ENCODE peak calls at places on chromosomes 16 and 17, in nine cellular contexts. J is brain microvascular endothelial cell, Y is HCT116, B is psoas muscle, Z is foreskin fibroblast, D is heart right ventricle, O is mucosa of descending colon, N is colonic mucosa, V is cardiac fibroblast. A is an unnamed sample.
A peak's percentile ranks its signal among the peaks of the same experiment; 100 is the strongest.

GRCh38 chr16:11341371-11341770 is 3.9 kb upstream of the RMI2 start:
- DNase-seq in J (no peak), Y (no peak), B (no peak), Z (no peak), D (no peak), O (peak; percentile 14), N (no peak), V (no peak), A (no peak)

GRCh38 chr17:49646391-49647255 is 31.3 kb downstream of the SPOP start:
- DNase-seq in J (peak; percentile 83), Y (peak; percentile 68), B (peak; percentile 78), Z (peak; percentile 83), D (no peak), O (no peak), N (no peak), V (peak; percentile 87), A (no peak)

GRCh38 chr16:12629271-12629670 is 174.4 kb downstream of the CPPED1 start:
- DNase-seq in J (no peak), Y (no peak), B (no peak), Z (no peak), D (no peak), O (no peak), N (no peak), V (no peak), A (no peak)

GRCh38 chr17:37725021-37725585 is 19.8 kb downstream of the HNF1B start:
- DNase-seq in J (no peak), Y (no peak), B (no peak), Z (no peak), D (no peak), O (no peak), N (no peak), V (no peak), A (no peak)

GRCh38 chr17:70654706-70655105 is 485.4 kb downstream of the KCNJ2 start:
- DNase-seq in J (no peak), Y (no peak), B (no peak), Z (peak; percentile 36), D (no peak), O (no peak), N (no peak), V (no peak), A (no peak)

GRCh38 chr16:83393196-83393981 is 414.4 kb upstream of the HSBP1 start:
- DNase-seq in J (peak; percentile 50), Y (no peak), B (no peak), Z (peak; percentile 1), D (peak; percentile 4), O (no peak), N (no peak), V (peak; percentile 65), A (no peak)

GRCh38 chr17:33385133-33385532 is 92.0 kb upstream of the ASIC2 start:
- DNase-seq in J (no peak), Y (no peak), B (no peak), Z (no peak), D (no peak), O (no peak), N (no peak), V (no peak), A (no peak)

GRCh38 chr17:74190154-74190553 is 13.3 kb upstream of the RPL38 start:
- DNase-seq in J (peak; percentile 59), Y (peak; percentile 66), B (no peak), Z (peak; percentile 52), D (no peak), O (no peak), N (no peak), V (peak; percentile 73), A (no peak)

GRCh38 chr16:2210386-2211365 is at the start of gene BRICD5:
- DNase-seq in J (no peak), Y (no peak), B (no peak), Z (peak; percentile 46), D (no peak), O (no peak), N (no peak), V (no peak), A (no peak)

GRCh38 chr16:88552815-88553214 is 17.4 kb upstream of the ZC3H18 start:
- DNase-seq in J (no peak), Y (no peak), B (no peak), Z (no peak), D (no peak), O (no peak), N (no peak), V (no peak), A (no peak)

GRCh38 chr16:68786685-68787418 is 49.8 kb downstream of the CDH1 start:
- DNase-seq in J (peak; percentile 79), Y (no peak), B (no peak), Z (no peak), D (no peak), O (no peak), N (no peak), V (peak; percentile 25), A (peak; percentile 24)

GRCh38 chr17:52049051-52049450 is 109.5 kb downstream of the CA10 start:
- DNase-seq in J (no peak), Y (no peak), B (no peak), Z (no peak), D (no peak), O (no peak), N (no peak), V (no peak), A (no peak)
- TF ChIP-seq CTCF in J (no peak), Y (no peak), B (no peak), Z (no peak), D (no peak), O (no peak), N (no peak), V (no peak), A (no peak)

DNA sequence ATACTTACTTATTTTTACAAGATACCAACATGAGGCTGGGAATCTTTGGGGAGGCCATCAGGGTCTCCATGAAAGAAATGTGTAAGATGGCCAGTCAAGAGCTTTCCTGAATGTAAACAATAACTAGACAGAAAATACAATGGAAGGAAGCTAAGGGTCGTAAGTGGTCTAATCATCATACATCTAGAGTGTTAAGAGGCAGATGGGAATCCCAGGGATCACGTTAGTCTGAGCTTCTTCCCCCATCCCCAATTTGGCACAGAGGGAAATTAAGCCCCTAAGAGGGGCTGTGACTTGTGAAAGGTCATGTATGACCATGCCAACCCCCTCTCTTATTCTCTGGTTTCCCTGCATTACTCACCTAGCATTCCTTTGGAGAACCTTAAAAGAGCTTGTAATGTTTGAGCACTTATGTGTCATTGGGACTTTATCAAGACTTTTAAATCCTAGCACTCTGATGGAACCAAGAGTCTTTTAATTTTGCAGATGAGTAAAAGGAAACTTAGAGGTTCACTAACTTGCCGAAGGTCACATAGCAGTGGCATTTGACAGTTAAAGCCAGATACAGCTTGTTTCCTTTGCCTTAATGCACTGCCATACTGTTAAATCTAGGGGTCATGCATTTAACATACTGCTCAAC is 46.1 kb downstream of the DCUN1D3 start:
- DNase-seq in J (no peak), Y (no peak), B (no peak), Z (no peak), D (no peak), O (no peak), N (no peak), V (peak; percentile 54), A (no peak)
- H3K4me3 ChIP-seq in J (no peak overlapping the region), Y (no peak overlapping the region), B (no peak overlapping the region), Z (no peak overlapping the region), D (no peak overlapping the region), O (no peak overlapping the region), N (no peak overlapping the region), V (no peak overlapping the region), A (no peak overlapping the region)

DNA sequence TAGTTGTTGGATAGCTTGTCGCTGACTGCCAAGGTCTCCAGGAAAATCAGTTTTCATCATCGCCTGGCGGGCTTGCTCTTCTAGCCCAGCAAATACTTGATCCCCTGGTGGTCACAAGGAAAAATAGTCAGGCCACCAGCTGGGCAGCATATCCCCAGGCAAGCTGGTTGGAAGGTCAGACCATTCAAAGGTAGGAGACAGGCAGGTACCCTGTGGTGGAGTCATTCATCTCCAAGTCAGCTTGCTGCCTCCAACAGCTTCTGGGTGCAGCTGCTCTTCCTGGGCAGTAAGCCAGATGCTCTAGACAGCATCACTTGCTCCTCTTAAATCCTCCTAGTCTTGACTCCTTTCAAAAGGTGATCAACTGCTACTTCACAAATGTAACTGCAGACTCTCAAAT is 16.0 kb downstream of the ZNF821 start:
- DNase-seq in J (no peak), Y (no peak), B (no peak), Z (no peak), D (no peak), O (no peak), N (no peak), V (no peak), A (no peak)
- TF ChIP-seq CTCF in J (peak; percentile 28), Y (no peak), B (no peak), Z (no peak), D (no peak), O (no peak), N (no peak), V (no peak), A (no peak)

GRCh38 chr16:165218-165538 is 600 bp upstream of the HBM start:
- DNase-seq in J (no peak), Y (no peak), B (no peak), Z (no peak), D (no peak), O (no peak), N (no peak), V (no peak), A (no peak)
- H3K4me3 ChIP-seq in J (no peak overlapping the region), Y (no peak overlapping the region), B (peak overlapping the region; percentile 34), Z (no peak overlapping the region), D (peak overlapping the region; percentile 28), O (no peak overlapping the region), N (no peak overlapping the region), V (no peak overlapping the region), A (no peak overlapping the region)

DNA sequence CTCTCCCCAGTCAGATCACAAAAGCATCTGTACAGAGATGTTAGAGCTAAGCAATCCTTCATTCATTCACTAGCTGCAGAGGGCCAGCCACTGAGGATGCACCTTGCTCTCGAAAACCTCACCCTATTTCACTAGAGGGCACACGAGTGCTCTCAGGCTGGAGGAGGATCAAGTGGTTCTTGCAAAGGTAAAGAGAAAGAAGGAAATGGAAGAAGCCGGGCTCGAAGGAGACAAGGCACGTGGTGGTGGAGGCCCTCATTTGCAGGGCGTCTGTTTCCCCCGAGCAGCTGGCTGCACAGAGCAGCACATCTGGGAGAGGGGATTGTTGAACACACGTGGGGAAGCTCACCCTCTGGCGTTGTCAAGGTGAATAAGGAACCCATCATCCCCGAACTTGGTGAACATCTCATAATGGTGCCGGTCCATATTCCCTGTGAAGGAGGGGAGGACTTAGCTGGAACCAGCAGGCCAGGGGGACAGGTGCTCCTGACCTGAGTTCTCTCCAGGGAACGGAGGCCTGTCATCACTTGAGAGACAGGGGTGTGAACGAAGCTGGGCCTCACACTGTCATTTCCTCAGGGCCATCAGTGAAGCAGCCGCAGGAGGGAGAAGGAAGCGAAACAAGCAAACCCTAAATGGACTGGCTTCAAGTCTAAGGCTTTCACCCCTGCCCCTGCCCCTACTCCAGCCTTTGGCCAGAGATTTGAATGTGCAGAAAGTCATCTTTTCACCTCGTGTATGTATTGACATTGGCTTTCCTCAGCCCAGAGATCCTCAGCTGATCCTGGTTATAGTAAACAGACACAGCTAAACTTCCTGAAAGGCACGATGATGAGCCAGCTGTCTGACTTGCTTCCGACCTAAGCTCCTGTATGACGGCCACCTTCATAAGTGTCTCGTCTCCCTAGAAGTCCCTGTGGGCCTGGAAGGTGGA is 27.6 kb downstream of the PRKAR1A start:
- DNase-seq in J (no peak), Y (no peak), B (no peak), Z (peak; percentile 64), D (no peak), O (no peak), N (no peak), V (peak; percentile 36), A (no peak)
- TF ChIP-seq CTCF in J (peak; percentile 25), Y (no peak), B (no peak), Z (peak; percentile 26), D (peak; percentile 43), O (no peak), N (no peak), V (peak; percentile 17), A (peak; percentile 40)

GRCh38 chr16:31002810-31003209 is 7.6 kb downstream of the STX1B start:
- DNase-seq in J (no peak), Y (no peak), B (no peak), Z (no peak), D (no peak), O (no peak), N (no peak), V (no peak), A (no peak)
- H3K4me3 ChIP-seq in J (no peak overlapping the region), Y (no peak overlapping the region), B (no peak overlapping the region), Z (no peak overlapping the region), D (no peak overlapping the region), O (no peak overlapping the region), N (no peak overlapping the region), V (no peak overlapping the region), A (no peak overlapping the region)